ENCODE peak calls at places on chromosome 4, in ten cellular contexts. C, L, I, H, Z, F, D, Y, W and T are unnamed samples.

GRCh38 chr4:12701384-12701783 is 782.8 kb downstream of the RAB28 start:
- DNase-seq in D (no peak), Y (no peak), L (no peak), I (no peak), W (no peak), Z (no peak), C (no peak), H (no peak), F (no peak), T (no peak)

GRCh38 chr4:121253961-121254360 is 89.8 kb upstream of the TNIP3 start:
- DNase-seq in C (no peak), H (no peak), I (no peak), Y (no peak), F (no peak), D (no peak), W (no peak), Z (no peak), L (no peak), T (no peak)

GRCh38 chr4:47930971-47931804 is 16.8 kb upstream of the NFXL1 start:
- DNase-seq in L (no peak), F (peak), I (peak), Z (peak), W (no peak), Y (no peak), D (peak), C (no peak), H (no peak), T (peak)

GRCh38 chr4:22315643-22316042 is 200.2 kb downstream of the ADGRA3 start:
- DNase-seq in I (no peak), Z (peak), L (no peak), Y (no peak), W (no peak), F (no peak), D (peak), H (no peak), C (no peak), T (peak)

GRCh38 chr4:36111180-36111579 is 133.1 kb downstream of the ARAP2 start:
- DNase-seq in H (no peak), W (no peak), L (no peak), F (peak), I (peak), Y (no peak), D (no peak), Z (peak), C (no peak), T (no peak)

GRCh38 chr4:139664442-139664841 is 1.2 kb upstream of the MGST2 start:
- DNase-seq in F (no peak), H (peak), Y (no peak), C (no peak), D (no peak), L (no peak), Z (no peak), I (no peak), W (no peak), T (no peak)

GRCh38 chr4:76723373-76723772 is 174.6 kb downstream of the SOWAHB start:
- DNase-seq in H (no peak), F (peak), C (no peak), W (no peak), L (no peak), Y (no peak), Z (peak), D (peak), I (peak), T (no peak)

GRCh38 chr4:168151313-168151712 is 59.0 kb downstream of the ANXA10 start:
- DNase-seq in L (no peak), Z (no peak), D (no peak), Y (no peak), W (no peak), I (no peak), C (no peak), H (no peak), F (no peak), T (no peak)

GRCh38 chr4:56940403-56940802 is 32.7 kb downstream of the REST start:
- DNase-seq in C (no peak), Z (no peak), Y (no peak), D (no peak), F (no peak), W (no peak), L (no peak), I (no peak), H (peak), T (no peak)

GRCh38 chr4:90081432-90082195 is 45.6 kb upstream of the CCSER1 start:
- DNase-seq in L (no peak), F (no peak), H (no peak), Y (no peak), I (no peak), D (no peak), Z (no peak), C (no peak), W (no peak), T (no peak)

GRCh38 chr4:156705291-156705690 is 266.3 kb downstream of the PDGFC start:
- DNase-seq in Y (no peak), L (no peak), Z (peak), H (no peak), D (peak), W (no peak), I (peak), F (peak), C (no peak), T (peak)

GRCh38 chr4:37453361-37454262 is 209.1 kb downstream of the NWD2 start:
- DNase-seq in I (peak), Z (no peak), H (peak), D (peak), C (peak), W (peak), L (no peak), F (peak), Y (peak), T (no peak)

GRCh38 chr4:119646347-119647071 is 17.9 kb upstream of the PDE5A start:
- DNase-seq in I (peak), L (no peak), D (no peak), C (peak), W (no peak), H (peak), Z (peak), Y (no peak), F (peak), T (no peak)

GRCh38 chr4:168167714-168168284 is 75.5 kb downstream of the ANXA10 start:
- DNase-seq in I (peak), F (peak), H (no peak), L (no peak), C (no peak), Y (no peak), W (no peak), D (peak), Z (peak), T (no peak)

GRCh38 chr4:89704651-89705395 is 132.1 kb downstream of the SNCA start:
- DNase-seq in I (no peak), W (no peak), F (no peak), C (no peak), Y (no peak), D (no peak), Z (no peak), L (no peak), H (no peak), T (no peak)

GRCh38 chr4:150818661-150819060 is 196.4 kb downstream of the LRBA start:
- DNase-seq in C (no peak), Y (no peak), D (peak), I (peak), H (no peak), L (no peak), W (no peak), Z (peak), F (peak), T (no peak)

GRCh38 chr4:7980036-7980435 is 40.4 kb upstream of the AFAP1 start:
- DNase-seq in F (no peak), L (no peak), C (no peak), Y (no peak), Z (peak), D (peak), H (no peak), I (no peak), W (no peak), T (no peak)

GRCh38 chr4:6777636-6778281 is 4.8 kb upstream of the KIAA0232 start:
- DNase-seq in D (no peak), I (no peak), Y (no peak), W (no peak), C (no peak), H (no peak), F (no peak), Z (no peak), L (no peak), T (no peak)
- H3K4me3 ChIP-seq in D (no peak), I (no peak), Y (no peak), W (no peak), C (no peak), H (no peak), F (no peak), Z (no peak), L (no peak), T (no peak)

DNA sequence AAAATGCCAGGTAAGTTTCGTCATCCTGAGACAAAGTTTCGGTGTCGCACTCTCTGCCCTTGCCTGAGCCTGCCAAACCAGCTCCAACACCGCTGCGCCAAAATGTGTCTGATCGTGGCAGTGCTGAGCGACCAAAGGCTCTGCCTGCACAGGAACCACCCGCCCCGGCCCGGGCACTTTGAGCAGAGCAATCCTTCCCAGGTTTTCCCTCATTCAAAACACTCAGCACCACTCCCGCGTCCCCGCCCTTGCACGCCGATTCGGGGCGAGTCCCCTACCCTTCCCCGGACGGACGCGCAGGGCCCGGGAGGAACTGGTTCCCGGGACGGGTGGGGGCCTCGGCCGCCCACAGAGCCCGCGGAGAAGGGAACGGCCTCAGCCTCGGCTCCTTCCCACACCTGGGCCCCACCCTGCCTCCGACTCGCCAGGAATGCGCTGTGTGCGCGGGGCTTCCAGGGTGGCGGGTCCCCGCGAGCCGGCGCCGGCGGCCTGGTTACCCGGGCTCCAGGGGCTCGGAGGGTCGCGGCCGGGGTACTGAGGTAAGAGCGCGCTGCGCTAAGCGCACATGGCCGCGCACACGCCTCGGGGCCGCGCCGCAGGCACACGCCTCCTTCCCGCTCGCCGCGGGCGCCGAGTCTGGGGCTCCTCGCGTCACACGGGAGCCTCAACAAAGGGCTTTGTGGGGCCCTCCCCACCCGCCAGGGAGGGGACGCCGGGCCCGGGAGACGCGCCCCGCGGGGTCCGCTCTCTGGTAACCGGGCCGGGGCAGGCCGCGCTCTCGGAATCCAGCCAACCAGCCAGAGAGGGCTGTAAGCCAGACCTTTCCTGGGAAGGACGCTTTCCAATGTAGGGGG is at the start of gene C4orf36:
- DNase-seq in I (peak), L (no peak), H (peak), D (peak), Z (peak), W (peak), C (peak), Y (peak), F (peak), T (no peak)
- TF ChIP-seq CTCF in I (no peak), L (no peak), H (no peak), D (peak), Z (no peak), W (no peak), C (no peak), Y (no peak), F (no peak), T (no peak)

DNA sequence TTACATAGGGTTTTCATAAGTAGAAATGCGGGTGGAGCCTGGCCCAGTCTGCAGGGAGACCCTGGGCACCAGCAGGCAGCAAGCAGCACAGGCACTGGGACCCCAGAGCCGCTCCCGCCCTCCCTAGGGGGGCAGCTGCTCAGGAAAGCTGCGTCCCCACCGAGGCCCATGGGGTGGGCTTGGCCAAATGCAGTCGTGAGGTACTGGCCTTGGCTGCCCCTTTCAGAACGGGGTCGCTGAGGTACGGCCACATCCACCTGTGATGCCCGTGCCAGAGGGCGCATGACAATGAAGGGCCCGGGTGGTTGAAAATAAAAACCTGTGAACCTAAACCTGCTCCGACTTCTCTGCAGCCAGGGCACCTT is 16.7 kb downstream of the TMEM175 start:
- DNase-seq in I (no peak), F (no peak), W (no peak), Y (no peak), H (no peak), D (no peak), Z (no peak), C (no peak), L (no peak), T (no peak)
- H3K4me3 ChIP-seq in I (no peak), F (no peak), W (no peak), Y (no peak), H (no peak), D (no peak), Z (no peak), C (no peak), L (no peak), T (no peak)

GRCh38 chr4:169485791-169486742 is 126.3 kb downstream of the NEK1 start:
- DNase-seq in H (peak), L (peak), W (peak), F (peak), D (peak), Y (no peak), I (peak), Z (peak), C (peak), T (peak)
- TF ChIP-seq CTCF in H (peak), L (peak), W (peak), F (peak), D (peak), Y (peak), I (peak), Z (peak), C (peak), T (peak)

GRCh38 chr4:173259310-173259709 is 74.8 kb downstream of the HMGB2 start:
- DNase-seq in Y (no peak), D (no peak), L (no peak), W (no peak), F (no peak), I (no peak), H (no peak), Z (no peak), C (no peak), T (no peak)
- H3K4me3 ChIP-seq in Y (no peak), D (no peak), L (no peak), W (no peak), F (no peak), I (no peak), H (no peak), Z (no peak), C (no peak), T (no peak)

DNA sequence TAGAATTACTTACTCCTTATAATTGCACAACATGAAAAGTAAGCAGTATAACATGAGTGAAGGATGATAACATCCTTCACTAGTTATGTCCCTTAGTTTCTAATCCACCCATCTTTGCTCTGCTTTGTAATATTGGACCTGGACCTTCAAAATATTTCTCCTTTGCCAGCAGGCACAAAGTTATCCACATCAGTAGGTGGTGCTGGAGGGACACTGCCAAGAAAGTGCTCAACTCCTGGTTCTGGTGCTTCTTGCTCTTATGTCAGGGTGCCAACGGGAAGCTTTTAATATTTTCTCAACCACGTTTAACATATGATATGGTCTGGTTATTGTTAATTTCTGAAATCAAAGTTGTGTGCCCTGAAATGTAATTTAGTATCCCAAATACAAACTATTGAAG is 49.1 kb downstream of the TMEM165 start:
- DNase-seq in C (no peak), W (peak), Y (no peak), H (no peak), D (peak), F (peak), L (no peak), I (peak), Z (peak), T (no peak)
- TF ChIP-seq CTCF in C (no peak), W (peak), Y (no peak), H (no peak), D (peak), F (peak), L (peak), I (peak), Z (peak), T (peak)

DNA sequence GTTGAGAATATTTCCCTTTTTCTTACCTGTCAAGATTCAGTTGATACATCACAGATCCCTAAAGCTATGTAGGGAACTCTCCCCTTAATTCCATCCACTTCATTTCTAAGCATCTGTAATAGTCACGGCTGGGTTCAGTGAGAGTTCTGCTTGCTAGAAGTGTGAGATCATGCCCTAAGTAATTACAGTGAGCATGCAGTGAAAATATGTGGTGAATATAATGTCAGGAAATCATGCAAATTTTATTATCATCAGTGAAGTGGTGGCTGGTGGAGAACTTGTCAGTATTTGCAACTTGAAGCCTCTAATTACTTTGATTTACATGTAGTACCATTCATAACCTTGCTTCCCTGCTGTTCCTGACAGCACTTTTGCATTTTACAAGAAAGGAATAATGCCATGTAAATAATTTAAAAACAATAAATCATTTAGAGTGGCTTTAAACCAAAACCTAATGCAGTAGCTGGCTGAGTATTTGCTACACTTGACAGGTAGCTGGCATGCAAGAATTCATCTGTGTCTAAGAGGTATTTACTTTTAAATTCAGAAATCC is 28.3 kb upstream of the CFAP299 start:
- DNase-seq in Y (no peak), C (no peak), I (peak), W (peak), D (no peak), H (no peak), L (no peak), F (no peak), Z (peak), T (peak)
- H3K4me3 ChIP-seq in Y (no peak), C (no peak), I (no peak), W (no peak), D (peak), H (no peak), L (no peak), F (no peak), Z (no peak), T (no peak)

GRCh38 chr4:92099851-92100250 is 203.9 kb upstream of the GRID2 start:
- DNase-seq in C (no peak), H (no peak), L (no peak), I (no peak), D (no peak), W (no peak), F (peak), Z (no peak), Y (no peak), T (no peak)
- TF ChIP-seq CTCF in C (no peak), H (no peak), L (no peak), I (no peak), D (no peak), W (no peak), F (no peak), Z (no peak), Y (no peak), T (no peak)

GRCh38 chr4:152628128-152628527 is 51.7 kb downstream of the TMEM154 start:
- DNase-seq in I (no peak), W (no peak), H (no peak), L (no peak), F (no peak), Z (no peak), Y (peak), C (no peak), D (no peak), T (no peak)
- H3K4me3 ChIP-seq in I (no peak), W (no peak), H (no peak), L (no peak), F (no peak), Z (no peak), Y (no peak), C (no peak), D (no peak), T (no peak)